ENCODE peak calls at places on chromosome 21, in seven cellular contexts. T is transverse colon, X is NB4, G is fibroblast of the aortic adventitia, W is foreskin fibroblast, C is thyroid gland, D is GM06990. B is an unnamed sample.

GRCh38 chr21:32834825-32835224 is 63.3 kb upstream of the PAXBP1 start:
- DNase-seq in T (no peak), X (no peak), G (no peak), W (no peak), C (no peak), D (no peak), B (no peak)

GRCh38 chr21:44865561-44866280 is 7.8 kb downstream of the PTTG1IP start:
- DNase-seq in T (no peak), X (peak), G (no peak), W (no peak), C (no peak), D (no peak), B (peak)

GRCh38 chr21:43817157-43818086 is 28.0 kb downstream of the RRP1 start:
- DNase-seq in T (no peak), X (peak), G (no peak), W (no peak), C (no peak), D (no peak), B (no peak)

GRCh38 chr21:33019885-33020557 is 5.7 kb upstream of the OLIG2 start:
- DNase-seq in T (no peak), X (no peak), G (no peak), W (no peak), C (no peak), D (no peak), B (no peak)

GRCh38 chr21:14567557-14568279 is 21.6 kb upstream of the SAMSN1 start:
- DNase-seq in T (no peak), X (peak), G (no peak), W (no peak), C (no peak), D (no peak), B (peak)

GRCh38 chr21:44845418-44846200 is 27.7 kb upstream of the SUMO3 start:
- DNase-seq in T (peak), X (peak), G (peak), W (peak), C (peak), D (peak), B (peak)

GRCh38 chr21:43303240-43304178 is 123.4 kb downstream of the SIK1 start:
- DNase-seq in T (no peak), X (no peak), G (no peak), W (no peak), C (no peak), D (no peak), B (peak)

GRCh38 chr21:15421947-15422346 is 307.8 kb upstream of the USP25 start:
- DNase-seq in T (no peak), X (no peak), G (no peak), W (no peak), C (no peak), D (no peak), B (no peak)

GRCh38 chr21:15729674-15730483 is at the start of gene USP25:
- DNase-seq in T (peak), X (peak), G (peak), W (peak), C (peak), D (peak), B (peak)

GRCh38 chr21:37659874-37660273 is 256.4 kb downstream of the KCNJ6 start:
- DNase-seq in T (no peak), X (no peak), G (no peak), W (no peak), C (no peak), D (no peak), B (no peak)

GRCh38 chr21:23455676-23456075 is 2151.6 kb downstream of the MRPL39 start:
- DNase-seq in T (no peak), X (no peak), G (no peak), W (no peak), C (no peak), D (no peak), B (no peak)

GRCh38 chr21:39707316-39707715 is 37.7 kb upstream of the IGSF5 start:
- DNase-seq in T (no peak), X (no peak), G (no peak), W (no peak), C (no peak), D (no peak), B (no peak)

GRCh38 chr21:14259669-14260458 is 43.9 kb downstream of the RBM11 start:
- DNase-seq in T (no peak), X (peak), G (peak), W (peak), C (no peak), D (no peak), B (peak)

GRCh38 chr21:15788847-15789548 is 59.2 kb downstream of the USP25 start:
- DNase-seq in T (no peak), X (no peak), G (peak), W (peak), C (no peak), D (no peak), B (no peak)

GRCh38 chr21:37367301-37367757 is 756 bp downstream of the DYRK1A start:
- DNase-seq in T (peak), X (no peak), G (no peak), W (peak), C (no peak), D (peak), B (no peak)

GRCh38 chr21:44902268-44903053 is 18.2 kb downstream of the ITGB2 start:
- DNase-seq in T (no peak), X (no peak), G (no peak), W (no peak), C (no peak), D (no peak), B (no peak)

GRCh38 chr21:32562426-32562825 is 22.9 kb downstream of the TCP10L start:
- DNase-seq in T (peak), X (no peak), G (peak), W (peak), C (peak), D (no peak), B (no peak)

GRCh38 chr21:9758141-9758540 is 763.2 kb upstream of the TPTE start:
- DNase-seq in T (no peak), X (no peak), G (no peak), W (no peak), C (no peak), D (no peak), B (no peak)

GRCh38 chr21:38039841-38040240 is 123.6 kb upstream of the KCNJ6 start:
- DNase-seq in T (no peak), X (no peak), G (no peak), W (no peak), C (no peak), D (no peak), B (no peak)

GRCh38 chr21:24456358-24456757 is 1150.9 kb downstream of the MRPL39 start:
- DNase-seq in T (no peak), X (no peak), G (no peak), W (no peak), C (peak), D (no peak), B (no peak)

GRCh38 chr21:16358021-16358420 is 628.2 kb downstream of the USP25 start:
- DNase-seq in T (no peak), X (no peak), G (no peak), W (no peak), C (no peak), D (no peak), B (no peak)

GRCh38 chr21:16124397-16125130 is 394.8 kb downstream of the USP25 start:
- DNase-seq in T (no peak), X (no peak), G (peak), W (peak), C (peak), D (no peak), B (no peak)

GRCh38 chr21:37128069-37128468 is 55.0 kb downstream of the TTC3 start:
- DNase-seq in T (no peak), X (no peak), G (no peak), W (no peak), C (no peak), D (no peak), B (no peak)

GRCh38 chr21:37821791-37822450 is 94.3 kb downstream of the KCNJ6 start:
- DNase-seq in T (no peak), X (no peak), G (no peak), W (no peak), C (no peak), D (no peak), B (no peak)

GRCh38 chr21:32520885-32521735 is 64.2 kb downstream of the TCP10L start:
- DNase-seq in T (peak), X (peak), G (peak), W (peak), C (peak), D (no peak), B (no peak)

DNA sequence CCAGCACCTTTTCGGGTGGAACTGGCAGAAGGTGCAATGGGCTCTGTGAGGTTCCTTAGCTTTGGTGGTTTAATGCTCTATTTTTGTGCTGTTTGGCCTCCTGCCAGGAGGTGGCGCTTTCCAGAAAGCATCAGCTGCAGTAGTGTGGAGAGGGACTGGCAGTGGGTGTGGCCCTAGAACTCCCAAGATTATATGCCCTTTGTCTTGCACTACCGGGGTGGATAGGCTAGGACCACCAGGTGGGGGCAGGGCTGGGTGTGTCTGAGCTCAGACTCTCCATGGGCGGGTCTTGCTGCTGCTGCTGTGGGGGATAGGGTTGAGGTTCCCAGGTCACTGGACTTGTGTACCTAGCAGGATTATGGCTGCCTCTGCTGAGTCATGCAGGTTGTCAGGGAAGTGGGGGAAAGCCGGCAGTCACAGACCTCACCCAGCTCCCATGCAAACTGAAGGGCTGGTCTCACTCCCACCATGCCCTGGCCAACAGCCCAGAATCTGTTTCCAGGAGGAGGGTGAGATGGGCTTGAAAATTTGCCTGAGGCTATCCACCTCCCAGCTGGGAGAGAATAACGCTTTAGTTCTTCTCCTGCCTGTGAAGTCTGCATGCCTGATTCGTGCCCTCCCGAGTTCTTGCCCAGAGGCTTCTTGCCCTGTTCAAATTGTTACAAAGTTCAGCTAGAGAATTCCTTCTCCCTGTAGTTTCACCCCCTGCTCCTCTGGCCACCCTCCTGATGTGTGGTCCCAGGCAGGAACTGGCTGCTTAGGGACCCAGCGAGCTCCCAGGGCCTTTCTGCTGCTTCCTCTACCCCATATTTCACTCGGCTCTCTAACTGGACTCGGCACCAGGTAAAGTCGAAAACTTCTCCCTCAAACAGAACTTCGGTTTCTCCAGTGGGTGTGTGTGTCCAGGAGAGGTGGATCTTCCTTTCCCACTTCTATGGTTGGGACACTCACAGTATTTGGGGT is 76.5 kb upstream of the BTG3 start:
- DNase-seq in T (peak), X (peak), G (peak), W (no peak), C (peak), D (peak), B (peak)
- TF ChIP-seq CTCF in T (no peak), X (peak), G (no peak), W (peak), C (no peak), D (peak), B (peak)

DNA sequence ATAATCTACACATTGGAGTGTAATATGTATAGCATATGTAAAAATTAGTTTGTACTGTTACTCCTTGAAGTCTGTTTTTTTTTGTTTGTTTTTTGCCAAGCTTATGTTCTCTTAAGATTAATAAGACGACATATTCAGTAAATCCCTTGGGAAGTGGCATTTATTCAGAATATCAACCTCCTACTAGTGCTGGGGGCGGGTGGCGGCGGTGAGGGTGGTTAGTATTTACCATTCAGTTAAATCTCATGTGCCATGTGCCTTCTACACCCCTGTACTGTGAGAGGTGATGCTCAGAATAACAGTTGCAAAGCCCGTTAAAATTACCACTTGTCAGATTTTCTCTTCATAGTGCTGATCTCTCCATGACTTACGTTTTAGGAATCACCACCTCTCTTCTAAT is 3.0 kb downstream of the BACH1 start:
- DNase-seq in T (no peak), X (no peak), G (no peak), W (no peak), C (no peak), D (no peak), B (no peak)
- H3K4me3 ChIP-seq in T (no peak), X (peak), G (peak), W (peak), C (no peak), D (peak), B (peak)

GRCh38 chr21:42164064-42164789 is 54.7 kb upstream of the ABCG1 start:
- DNase-seq in T (peak), X (peak), G (no peak), W (no peak), C (peak), D (no peak), B (peak)
- TF ChIP-seq CTCF in T (peak), X (peak), G (no peak), W (peak), C (no peak), D (peak), B (peak)

DNA sequence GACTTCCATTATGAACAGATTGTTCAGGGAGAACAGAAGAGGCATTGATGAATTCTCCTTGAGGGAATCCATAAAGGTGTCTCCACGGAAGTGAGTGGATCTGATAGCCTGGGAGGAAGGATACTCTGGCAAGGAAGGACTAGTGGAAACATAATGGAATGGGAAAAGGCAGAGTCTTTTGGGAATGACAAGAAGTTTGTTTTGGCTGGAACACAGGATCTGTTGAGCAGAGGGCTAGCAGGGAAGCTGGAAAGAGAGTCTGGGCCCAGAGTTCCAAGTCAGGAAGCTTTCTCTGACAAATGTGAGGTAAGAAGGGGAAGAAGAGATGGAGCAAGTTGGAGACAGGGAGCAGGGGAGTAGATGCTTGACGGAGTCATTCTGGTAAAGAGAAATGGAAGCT is 8.1 kb downstream of the ADAMTS5 start:
- DNase-seq in T (no peak), X (no peak), G (peak), W (no peak), C (no peak), D (no peak), B (no peak)
- H3K4me3 ChIP-seq in T (no peak), X (no peak), G (no peak), W (no peak), C (no peak), D (no peak), B (no peak)

GRCh38 chr21:34510148-34511142 is 1.6 kb downstream of the KCNE1 start:
- DNase-seq in T (peak), X (peak), G (peak), W (peak), C (peak), D (peak), B (peak)

GRCh38 chr21:34511154-34511553 is 856 bp downstream of the KCNE1 start:
- DNase-seq in T (no peak), X (peak), G (peak), W (no peak), C (no peak), D (no peak), B (no peak)

GRCh38 chr21:34513109-34513675 is 1.2 kb upstream of the KCNE1 start:
- DNase-seq in T (no peak), X (peak), G (no peak), W (no peak), C (no peak), D (no peak), B (no peak)

GRCh38 chr21:34511787-34512451 is at the start of gene KCNE1:
- DNase-seq in T (no peak), X (peak), G (no peak), W (peak), C (peak), D (no peak), B (no peak)

GRCh38 chr21:34509151-34509550 is 2.9 kb downstream of the KCNE1 start:
- DNase-seq in T (no peak), X (no peak), G (no peak), W (no peak), C (no peak), D (no peak), B (peak)
- TF ChIP-seq CTCF in T (peak), X (peak), G (no peak), W (peak), C (no peak), D (peak), B (peak)

GRCh38 chr21:46152939-46153258 is 2.5 kb downstream of the FTCD start:
- DNase-seq in T (no peak), X (no peak), G (no peak), W (no peak), C (no peak), D (no peak), B (no peak)
- H3K4me3 ChIP-seq in T (peak), X (no peak), G (no peak), W (no peak), C (no peak), D (no peak), B (no peak)

DNA sequence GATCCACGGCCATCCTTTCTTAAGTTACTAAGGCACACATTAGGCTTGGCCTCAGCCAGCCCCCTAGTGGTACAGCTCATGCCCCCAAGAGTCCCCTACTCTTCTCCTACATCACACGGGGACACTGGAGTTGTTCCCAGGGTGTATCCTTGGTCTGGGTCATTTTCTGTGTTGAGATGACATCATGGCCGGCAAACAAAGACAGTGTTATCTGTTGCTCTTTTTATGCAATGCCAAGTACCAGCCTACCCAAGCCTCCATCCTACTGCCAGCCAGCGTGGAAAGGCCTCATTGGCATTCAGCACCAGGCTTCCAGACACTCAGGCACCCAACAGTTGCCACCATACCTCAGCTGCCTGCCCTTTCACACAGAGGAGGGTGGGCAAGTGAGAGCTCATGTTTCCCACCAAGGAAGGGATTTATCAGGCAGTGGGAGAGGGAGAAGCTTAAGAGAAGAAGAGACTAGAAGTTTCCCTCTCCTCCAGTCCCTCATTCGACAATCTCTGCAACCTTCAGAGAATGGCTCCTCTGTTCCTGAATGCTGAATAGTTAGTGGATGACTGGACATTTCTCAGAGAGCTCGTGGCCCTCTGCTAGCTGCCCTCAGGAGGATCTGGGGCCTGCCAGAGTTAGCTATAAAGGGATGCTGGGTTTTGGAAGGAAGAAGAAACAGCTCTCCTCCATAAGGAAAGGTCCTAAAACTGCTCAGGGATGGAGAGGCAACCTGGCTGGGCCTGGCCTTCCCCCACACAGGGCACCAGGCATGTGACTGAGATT is 17.7 kb downstream of the CBR1 start:
- DNase-seq in T (no peak), X (no peak), G (no peak), W (peak), C (no peak), D (no peak), B (no peak)
- TF ChIP-seq CTCF in T (no peak), X (peak), G (peak), W (no peak), C (no peak), D (peak), B (peak)

GRCh38 chr21:27772816-27773215 is 805.9 kb upstream of the ADAMTS5 start:
- DNase-seq in T (no peak), X (no peak), G (peak), W (no peak), C (no peak), D (no peak), B (no peak)
- H3K4me3 ChIP-seq in T (no peak), X (no peak), G (no peak), W (no peak), C (no peak), D (no peak), B (no peak)

B was measured in GM12865.